ENCODE peak calls at places on chromosomes 3 and 15, in four cellular contexts. X is sciatic nerve, B is NCI-H774, O is NCI-H1930. A is an unnamed sample.

GRCh38 chr3:162141232-162141631 is 644.6 kb downstream of the OTOL1 start:
- DNase-seq in X (no peak), B (no peak), O (no peak), A (no peak)

GRCh38 chr3:8519156-8519555 is 17.5 kb downstream of the LMCD1 start:
- DNase-seq in X (no peak), B (no peak), O (no peak), A (no peak)

GRCh38 chr3:86046436-86047328 is 944.3 kb downstream of the VGLL3 start:
- DNase-seq in X (no peak), B (no peak), O (peak; percentile 8), A (no peak)

GRCh38 chr15:71219646-71220045 is 104.4 kb downstream of the THSD4 start:
- DNase-seq in X (no peak), B (no peak), O (no peak), A (no peak)

GRCh38 chr3:98722389-98722788 is 40.8 kb upstream of the ST3GAL6 start:
- DNase-seq in X (no peak), B (no peak), O (no peak), A (no peak)

GRCh38 chr3:149717391-149718056 is 34.8 kb downstream of the COMMD2 start:
- DNase-seq in X (peak; percentile 72), B (peak; percentile 47), O (peak; percentile 5), A (peak; percentile 59)

GRCh38 chr3:189953551-189953950 is 167.1 kb downstream of the P3H2 start:
- DNase-seq in X (no peak), B (no peak), O (no peak), A (no peak)

GRCh38 chr3:187741403-187742350 is 3.6 kb downstream of the BCL6 start:
- DNase-seq in X (peak; percentile 88), B (peak; percentile 81), O (no peak), A (peak; percentile 67)

GRCh38 chr15:93170320-93170719 is 81.3 kb upstream of the RGMA start:
- DNase-seq in X (no peak), B (no peak), O (no peak), A (no peak)

A was measured in Caki2.